ENCODE peak calls at places on chromosomes 5 and 9, in five cellular contexts. One of them, this sample, is unnamed.

GRCh38 chr9:96453625-96454024 is 3.7 kb downstream of the HABP4 start:
- DNase-seq in right lobe of liver: no peak
- DNase-seq in endodermal cell: no peak
- DNase-seq in neural progenitor cell: peak
- DNase-seq in tibial nerve: no peak
- DNase-seq in this sample: no peak

GRCh38 chr5:1484416-1485319 is 39.1 kb downstream of the LPCAT1 start:
- DNase-seq in right lobe of liver: no peak
- DNase-seq in endodermal cell: no peak
- DNase-seq in neural progenitor cell: no peak
- DNase-seq in tibial nerve: no peak
- DNase-seq in this sample: no peak

GRCh38 chr5:16736158-16736994 is 119.6 kb upstream of the RETREG1 start:
- DNase-seq in right lobe of liver: peak
- DNase-seq in endodermal cell: peak
- DNase-seq in neural progenitor cell: peak
- DNase-seq in tibial nerve: no peak
- DNase-seq in this sample: no peak

GRCh38 chr9:108991479-108991878 is 21.8 kb downstream of the CTNNAL1 start:
- DNase-seq in right lobe of liver: no peak
- DNase-seq in endodermal cell: no peak
- DNase-seq in neural progenitor cell: no peak
- DNase-seq in tibial nerve: no peak
- DNase-seq in this sample: no peak

GRCh38 chr9:133641396-133641655 is 5.2 kb downstream of the DBH start:
- DNase-seq in right lobe of liver: no peak
- DNase-seq in endodermal cell: no peak
- DNase-seq in neural progenitor cell: no peak
- DNase-seq in tibial nerve: no peak
- DNase-seq in this sample: no peak

GRCh38 chr9:129823163-129823933 is 588 bp downstream of the TOR1A start:
- DNase-seq in right lobe of liver: no peak
- DNase-seq in endodermal cell: peak
- DNase-seq in neural progenitor cell: peak
- DNase-seq in tibial nerve: no peak
- DNase-seq in this sample: no peak

GRCh38 chr9:113957778-113958430 is 81.8 kb downstream of the ZNF618 start:
- DNase-seq in right lobe of liver: no peak
- DNase-seq in endodermal cell: peak
- DNase-seq in neural progenitor cell: no peak
- DNase-seq in tibial nerve: no peak
- DNase-seq in this sample: peak

GRCh38 chr5:177539411-177539810 is 15.0 kb downstream of the FAM193B start:
- DNase-seq in right lobe of liver: no peak
- DNase-seq in endodermal cell: no peak
- DNase-seq in neural progenitor cell: no peak
- DNase-seq in tibial nerve: no peak
- DNase-seq in this sample: no peak

GRCh38 chr9:121593066-121593465 is 58.4 kb upstream of the DAB2IP start:
- DNase-seq in right lobe of liver: no peak
- DNase-seq in endodermal cell: no peak
- DNase-seq in neural progenitor cell: no peak
- DNase-seq in tibial nerve: no peak
- DNase-seq in this sample: no peak

GRCh38 chr9:4828776-4829175 is 36.0 kb downstream of the RCL1 start:
- DNase-seq in right lobe of liver: no peak
- DNase-seq in endodermal cell: no peak
- DNase-seq in neural progenitor cell: no peak
- DNase-seq in tibial nerve: no peak
- DNase-seq in this sample: no peak

DNA sequence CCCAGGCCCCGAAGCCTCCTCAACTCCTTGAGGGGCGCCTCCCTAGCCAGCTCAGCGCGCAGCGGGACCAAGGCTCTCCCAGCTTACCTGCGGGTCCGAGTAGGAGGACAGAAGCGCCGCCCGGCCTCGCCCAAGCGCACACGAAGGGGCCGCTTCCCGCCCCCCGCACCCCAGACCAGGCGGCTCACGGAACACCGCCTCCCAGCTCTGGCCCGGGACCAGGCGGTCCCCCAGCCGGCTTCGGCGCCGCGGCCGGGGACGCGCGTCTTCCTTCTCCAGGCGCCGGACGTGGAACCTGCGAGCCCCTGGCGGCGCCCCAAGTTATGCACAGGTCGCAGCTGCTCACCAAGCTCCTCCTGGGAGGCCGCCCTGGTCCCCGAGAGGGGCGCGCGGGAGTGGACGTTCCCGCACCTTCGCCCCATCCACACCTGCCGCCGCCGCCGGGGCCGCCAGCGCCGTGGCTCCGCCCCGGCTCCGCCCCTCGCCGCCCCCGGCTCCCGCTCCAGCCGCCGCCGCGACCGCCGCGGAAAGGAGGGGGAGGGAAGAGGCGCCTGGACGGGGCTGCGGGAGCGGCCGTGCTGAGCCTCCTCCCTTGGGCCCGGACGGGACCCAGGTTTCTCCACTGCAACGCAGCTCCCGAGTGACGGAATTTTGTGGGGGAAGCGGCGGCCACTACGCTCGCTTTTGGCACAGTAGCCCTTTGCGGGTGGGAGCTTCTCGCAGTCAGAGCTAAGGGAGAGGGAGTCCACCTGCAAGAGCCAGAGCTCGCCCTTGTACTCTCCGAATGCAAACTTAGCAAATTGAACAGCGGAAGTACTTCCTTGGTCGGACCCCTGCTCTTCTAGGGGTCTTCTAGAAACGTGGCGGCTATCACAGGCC is 77.5 kb upstream of the IFNE start:
- DNase-seq in right lobe of liver: peak
- DNase-seq in endodermal cell: peak
- DNase-seq in neural progenitor cell: peak
- DNase-seq in tibial nerve: no peak
- DNase-seq in this sample: no peak
- TF ChIP-seq CTCF in right lobe of liver: no peak
- TF ChIP-seq CTCF in endodermal cell: peak
- TF ChIP-seq CTCF in neural progenitor cell: peak
- TF ChIP-seq CTCF in tibial nerve: peak
- TF ChIP-seq CTCF in this sample: no peak

GRCh38 chr9:73371801-73372200 is 220.1 kb downstream of the ANXA1 start:
- DNase-seq in right lobe of liver: no peak
- DNase-seq in endodermal cell: no peak
- DNase-seq in neural progenitor cell: no peak
- DNase-seq in tibial nerve: no peak
- DNase-seq in this sample: no peak
- H3K27ac ChIP-seq in right lobe of liver: no peak
- H3K27ac ChIP-seq in endodermal cell: no peak
- H3K27ac ChIP-seq in neural progenitor cell: no peak
- H3K27ac ChIP-seq in tibial nerve: no peak
- H3K27ac ChIP-seq in this sample: no peak

GRCh38 chr9:137759117-137759516 is 118.5 kb upstream of the CACNA1B start:
- DNase-seq in right lobe of liver: no peak
- DNase-seq in endodermal cell: no peak
- DNase-seq in neural progenitor cell: no peak
- DNase-seq in tibial nerve: no peak
- DNase-seq in this sample: no peak
- H3K4me3 ChIP-seq in right lobe of liver: no peak
- H3K4me3 ChIP-seq in endodermal cell: no peak
- H3K4me3 ChIP-seq in neural progenitor cell: no peak
- H3K4me3 ChIP-seq in tibial nerve: no peak
- H3K4me3 ChIP-seq in this sample: no peak

GRCh38 chr9:27749838-27750237 is 176.6 kb upstream of the C9orf72 start:
- DNase-seq in right lobe of liver: no peak
- DNase-seq in endodermal cell: peak
- DNase-seq in neural progenitor cell: no peak
- DNase-seq in tibial nerve: no peak
- DNase-seq in this sample: no peak
- TF ChIP-seq CTCF in right lobe of liver: no peak
- TF ChIP-seq CTCF in endodermal cell: no peak
- TF ChIP-seq CTCF in neural progenitor cell: no peak
- TF ChIP-seq CTCF in tibial nerve: no peak
- TF ChIP-seq CTCF in this sample: no peak

GRCh38 chr5:173790177-173790719 is 97.9 kb upstream of the CPEB4 start:
- DNase-seq in right lobe of liver: no peak
- DNase-seq in endodermal cell: no peak
- DNase-seq in neural progenitor cell: no peak
- DNase-seq in tibial nerve: no peak
- DNase-seq in this sample: no peak

GRCh38 chr5:173785866-173786265 is 102.3 kb upstream of the CPEB4 start:
- DNase-seq in right lobe of liver: no peak
- DNase-seq in endodermal cell: no peak
- DNase-seq in neural progenitor cell: no peak
- DNase-seq in tibial nerve: no peak
- DNase-seq in this sample: no peak

GRCh38 chr5:173789031-173789920 is 98.9 kb upstream of the CPEB4 start:
- DNase-seq in right lobe of liver: peak
- DNase-seq in endodermal cell: no peak
- DNase-seq in neural progenitor cell: no peak
- DNase-seq in tibial nerve: no peak
- DNase-seq in this sample: no peak

GRCh38 chr5:173785421-173785820 is 102.7 kb upstream of the CPEB4 start:
- DNase-seq in right lobe of liver: no peak
- DNase-seq in endodermal cell: no peak
- DNase-seq in neural progenitor cell: no peak
- DNase-seq in tibial nerve: no peak
- DNase-seq in this sample: no peak

GRCh38 chr5:173786296-173787187 is 101.6 kb upstream of the CPEB4 start:
- DNase-seq in right lobe of liver: no peak
- DNase-seq in endodermal cell: peak
- DNase-seq in neural progenitor cell: peak
- DNase-seq in tibial nerve: no peak
- DNase-seq in this sample: no peak
- H3K27ac ChIP-seq in right lobe of liver: no peak
- H3K27ac ChIP-seq in endodermal cell: peak
- H3K27ac ChIP-seq in neural progenitor cell: peak
- H3K27ac ChIP-seq in tibial nerve: no peak
- H3K27ac ChIP-seq in this sample: no peak

GRCh38 chr9:127975376-127976315 is 5.1 kb downstream of the EEIG1 start:
- DNase-seq in right lobe of liver: no peak
- DNase-seq in endodermal cell: peak
- DNase-seq in neural progenitor cell: no peak
- DNase-seq in tibial nerve: no peak
- DNase-seq in this sample: peak
- H3K4me3 ChIP-seq in right lobe of liver: peak
- H3K4me3 ChIP-seq in endodermal cell: no peak
- H3K4me3 ChIP-seq in neural progenitor cell: no peak
- H3K4me3 ChIP-seq in tibial nerve: no peak
- H3K4me3 ChIP-seq in this sample: peak